ENCODE peak calls at places on chromosomes 7 and 10, in eight cellular contexts. C is GM12865, T is fibroblast of pulmonary artery, U is WTC11, N is heart left ventricle, V is psoas muscle, S is heart right ventricle, R is cardiac fibroblast. O is an unnamed sample.

GRCh38 chr10:74044419-74044818 is 46.5 kb downstream of the VCL start:
- DNase-seq in C (no peak), T (no peak), U (no peak), N (no peak), V (no peak), S (no peak), R (no peak), O (no peak)

GRCh38 chr7:80259-81236 is 111.8 kb upstream of the FAM20C start:
- DNase-seq in C (no peak), T (no peak), U (no peak), N (no peak), V (peak), S (no peak), R (no peak), O (no peak)

GRCh38 chr7:116194115-116194514 is 16.2 kb upstream of the TES start:
- DNase-seq in C (no peak), T (no peak), U (no peak), N (no peak), V (no peak), S (no peak), R (peak), O (no peak)

GRCh38 chr10:88974012-88974411 is 16.6 kb upstream of the FAS start:
- DNase-seq in C (no peak), T (no peak), U (no peak), N (no peak), V (no peak), S (no peak), R (peak), O (peak)

GRCh38 chr7:108193593-108194498 is 63.7 kb upstream of the LAMB4 start:
- DNase-seq in C (no peak), T (no peak), U (no peak), N (no peak), V (no peak), S (no peak), R (no peak), O (no peak)

GRCh38 chr7:7681191-7681935 is 37.0 kb downstream of the RPA3 start:
- DNase-seq in C (peak), T (peak), U (no peak), N (peak), V (no peak), S (peak), R (peak), O (peak)

GRCh38 chr10:16436367-16436757 is 448 bp upstream of the PTER start:
- DNase-seq in C (peak), T (peak), U (no peak), N (no peak), V (no peak), S (peak), R (no peak), O (no peak)

GRCh38 chr10:98172495-98172894 is 38.0 kb downstream of the R3HCC1L start:
- DNase-seq in C (no peak), T (no peak), U (no peak), N (no peak), V (no peak), S (no peak), R (no peak), O (no peak)

GRCh38 chr10:69465457-69466157 is 14.3 kb downstream of the TSPAN15 start:
- DNase-seq in C (no peak), T (no peak), U (no peak), N (no peak), V (no peak), S (no peak), R (no peak), O (no peak)

GRCh38 chr7:12643001-12643400 is 44.4 kb upstream of the ARL4A start:
- DNase-seq in C (no peak), T (no peak), U (no peak), N (no peak), V (no peak), S (no peak), R (peak), O (no peak)

GRCh38 chr7:86643478-86644281 is at the start of gene GRM3:
- DNase-seq in C (no peak), T (no peak), U (peak), N (no peak), V (no peak), S (no peak), R (no peak), O (no peak)

GRCh38 chr10:11906714-11907113 is 83.6 kb downstream of the PROSER2 start:
- DNase-seq in C (peak), T (no peak), U (no peak), N (no peak), V (no peak), S (no peak), R (no peak), O (no peak)

DNA sequence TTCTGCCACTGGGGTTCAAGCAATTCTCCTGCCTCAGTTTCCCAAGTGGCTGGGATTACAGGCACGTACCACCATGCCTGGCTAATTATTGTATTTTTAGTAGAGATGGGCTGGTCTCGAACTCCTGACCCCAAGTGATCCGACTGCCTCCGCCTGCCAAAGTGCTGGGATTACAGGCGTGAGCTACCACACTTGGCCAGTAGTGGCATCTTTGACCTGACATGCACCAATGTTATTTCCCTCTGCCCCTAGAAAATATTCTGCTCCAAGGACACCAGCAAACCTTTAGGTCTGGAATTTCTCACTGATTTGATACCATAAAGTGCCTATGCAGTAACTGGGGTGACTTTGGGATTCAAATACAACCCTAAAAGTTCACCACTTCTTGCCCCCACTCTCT is 179.4 kb downstream of the ARID5B start:
- DNase-seq in C (no peak), T (no peak), U (no peak), N (no peak), V (no peak), S (no peak), R (no peak), O (no peak)
- TF ChIP-seq CTCF in C (peak), T (no peak), U (no peak), N (no peak), V (no peak), S (no peak), R (no peak), O (peak)

DNA sequence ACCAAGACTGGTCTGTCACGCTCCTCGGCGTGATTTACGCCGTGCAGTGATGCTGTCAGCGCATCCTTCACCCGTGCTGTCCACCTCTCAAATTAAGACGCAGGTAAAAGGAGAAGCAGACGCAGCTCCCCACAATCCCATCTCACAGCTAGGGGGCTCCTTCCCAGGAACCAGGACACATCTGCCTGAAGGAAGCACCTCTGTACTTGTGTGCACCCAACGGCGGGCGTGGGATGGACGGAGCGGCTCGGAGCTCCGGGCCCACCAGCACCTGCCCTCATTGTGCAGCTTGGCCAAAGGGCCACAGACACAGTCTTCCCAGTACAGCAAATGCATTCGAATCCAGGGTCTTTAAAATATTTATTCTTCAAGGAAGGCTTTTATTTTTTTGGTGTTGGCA is 55.3 kb downstream of the STK32C start:
- DNase-seq in C (no peak), T (no peak), U (no peak), N (no peak), V (no peak), S (no peak), R (no peak), O (no peak)
- TF ChIP-seq CTCF in C (no peak), T (no peak), U (no peak), N (no peak), V (no peak), S (no peak), R (no peak), O (peak)

DNA sequence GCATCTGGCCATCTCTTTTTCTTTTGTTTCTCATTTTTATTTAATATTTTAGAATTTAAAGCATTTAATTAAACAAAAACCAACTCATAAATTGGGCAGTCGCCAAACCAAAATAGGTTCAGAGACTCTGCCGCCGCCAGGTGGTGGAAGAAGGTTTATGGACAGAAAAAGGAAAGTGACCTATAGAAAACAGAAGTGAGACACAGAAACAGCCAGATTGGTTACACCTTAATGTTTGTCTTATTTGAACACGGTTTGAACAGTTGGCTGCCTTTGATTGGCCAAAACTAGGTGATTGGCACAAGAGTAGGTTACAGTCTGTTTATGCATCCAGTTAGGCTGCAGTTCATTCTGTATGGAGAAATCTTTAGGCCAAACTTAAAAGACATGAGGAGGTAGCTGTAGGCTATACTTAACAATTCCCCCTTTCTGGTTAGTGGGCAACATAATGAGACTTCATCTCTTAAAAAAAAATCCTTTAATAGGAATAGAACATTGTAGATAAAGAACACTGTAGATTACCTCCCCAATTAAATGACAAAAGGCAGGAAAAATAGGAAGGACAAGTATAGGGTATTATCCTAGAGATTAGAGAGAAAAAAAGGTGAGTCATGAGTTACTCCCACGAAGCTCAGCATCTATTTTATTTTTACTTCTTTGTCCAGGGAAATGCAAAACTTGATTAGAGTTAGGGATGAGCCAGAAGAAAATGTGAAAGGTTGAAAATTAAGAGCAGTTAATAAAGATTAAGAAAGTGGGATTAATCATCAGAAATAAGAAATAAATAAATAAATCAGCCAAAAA is 23.9 kb upstream of the CYCS start:
- DNase-seq in C (peak), T (peak), U (no peak), N (no peak), V (no peak), S (no peak), R (no peak), O (no peak)
- TF ChIP-seq CTCF in C (no peak), T (no peak), U (no peak), N (no peak), V (no peak), S (no peak), R (no peak), O (no peak)

GRCh38 chr7:99268361-99268908 is 4.2 kb upstream of the MYH16 start:
- DNase-seq in C (no peak), T (no peak), U (no peak), N (no peak), V (no peak), S (no peak), R (no peak), O (no peak)
- TF ChIP-seq CTCF in C (no peak), T (no peak), U (no peak), N (no peak), V (no peak), S (no peak), R (no peak), O (no peak)

DNA sequence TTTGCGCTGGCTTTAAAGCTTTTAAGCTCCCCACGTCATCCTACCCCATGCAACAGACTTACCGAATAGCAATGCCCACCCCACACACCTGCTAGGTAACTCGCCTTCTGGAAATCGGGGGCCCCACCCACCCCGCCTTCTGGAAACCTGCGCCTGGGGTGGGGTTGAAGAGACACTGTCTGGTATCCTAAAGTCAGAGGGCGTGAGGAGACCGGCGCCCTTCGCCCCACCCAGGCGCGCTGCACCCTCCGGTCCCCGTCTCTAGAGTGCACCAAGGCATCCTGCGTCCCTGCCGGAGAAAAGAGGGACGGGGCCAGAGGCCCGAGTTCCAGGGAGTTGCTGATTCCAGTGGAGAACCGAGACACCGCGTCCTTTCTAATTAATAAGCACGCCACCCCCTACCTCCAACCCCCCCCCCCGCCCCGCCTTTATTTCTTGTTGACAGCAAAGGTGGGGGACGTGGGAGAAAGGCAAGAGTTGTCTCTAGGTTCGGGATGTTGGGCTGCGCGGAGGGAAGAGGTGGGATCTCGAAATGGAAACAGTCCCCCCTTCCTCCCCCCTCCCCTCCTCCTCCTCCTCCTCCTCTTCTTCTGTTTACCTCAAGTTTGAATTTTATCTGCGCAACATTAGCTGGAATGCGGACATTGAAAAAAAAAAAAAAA is 220.9 kb upstream of the MKLN1 start:
- DNase-seq in C (peak), T (peak), U (peak), N (peak), V (peak), S (peak), R (no peak), O (peak)
- TF ChIP-seq CTCF in C (no peak), T (no peak), U (no peak), N (no peak), V (no peak), S (no peak), R (no peak), O (no peak)

DNA sequence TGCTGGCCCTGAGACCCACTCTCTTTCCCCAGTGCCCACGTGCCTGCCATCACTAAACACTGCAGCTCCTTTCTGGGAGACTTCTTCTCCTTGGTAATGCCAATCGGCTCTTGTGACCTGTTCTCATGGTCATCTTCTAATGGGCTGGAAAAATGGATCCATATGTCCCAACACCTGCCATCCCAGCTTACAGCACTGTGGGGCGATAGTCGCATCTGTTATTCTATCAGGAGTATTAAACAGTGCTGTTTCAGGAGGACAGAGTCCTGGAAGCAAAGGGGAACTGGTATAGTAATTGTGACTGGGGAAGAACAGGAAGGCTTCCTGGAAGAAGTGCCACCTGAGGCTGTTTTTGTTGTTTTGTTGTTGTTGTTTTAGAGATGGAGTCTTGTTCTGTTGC is 411.2 kb downstream of the GLRX3 start:
- DNase-seq in C (no peak), T (no peak), U (no peak), N (no peak), V (no peak), S (no peak), R (no peak), O (no peak)
- TF ChIP-seq CTCF in C (no peak), T (no peak), U (no peak), N (no peak), V (no peak), S (no peak), R (no peak), O (no peak)

GRCh38 chr10:109952526-109952925 is 29.2 kb upstream of the XPNPEP1 start:
- DNase-seq in C (no peak), T (no peak), U (no peak), N (no peak), V (no peak), S (no peak), R (no peak), O (no peak)
- TF ChIP-seq CTCF in C (no peak), T (no peak), U (no peak), N (no peak), V (no peak), S (no peak), R (no peak), O (no peak)

GRCh38 chr7:113625494-113626102 is 293.2 kb downstream of the PPP1R3A start:
- DNase-seq in C (no peak), T (no peak), U (no peak), N (no peak), V (no peak), S (no peak), R (no peak), O (no peak)
- TF ChIP-seq CTCF in C (no peak), T (no peak), U (no peak), N (no peak), V (no peak), S (no peak), R (no peak), O (no peak)